ENCODE peak calls at places on chromosomes 2 and 18, in six cellular contexts. I, R, V, C, D and X are unnamed samples.

GRCh38 chr2:70482401-70482800 is 71.2 kb downstream of the TGFA start:
- DNase-seq in C (no peak), D (no peak), I (no peak), R (no peak), V (no peak), X (no peak)

GRCh38 chr2:233354971-233355574 is 779 bp downstream of the DGKD start:
- DNase-seq in D (peak; percentile 61), I (no peak), C (no peak), V (no peak), R (no peak), X (peak; percentile 20)

GRCh38 chr2:157746234-157746950 is 117.7 kb upstream of the ACVR1C start:
- DNase-seq in D (no peak), C (no peak), R (no peak), I (no peak), V (no peak), X (no peak)

GRCh38 chr2:48016620-48017019 is 110.3 kb upstream of the FBXO11 start:
- DNase-seq in R (peak; percentile 18), I (peak; percentile 76), V (no peak), C (no peak), D (no peak), X (no peak)

GRCh38 chr2:142863485-142863921 is 14.0 kb upstream of the KYNU start:
- DNase-seq in D (no peak), R (no peak), C (no peak), I (no peak), V (no peak), X (no peak)

GRCh38 chr2:181140414-181140813 is 160.0 kb downstream of the UBE2E3 start:
- DNase-seq in R (no peak), V (no peak), I (no peak), D (no peak), C (no peak), X (no peak)

GRCh38 chr2:173979721-173980351 is 14.7 kb upstream of the SP3 start:
- DNase-seq in V (no peak), C (no peak), I (no peak), D (no peak), R (no peak), X (no peak)

GRCh38 chr18:21701621-21702020 is 3.0 kb downstream of the ABHD3 start:
- DNase-seq in I (no peak), C (no peak), D (no peak), V (no peak), R (no peak), X (no peak)

GRCh38 chr2:238139141-238139840 is 823 bp downstream of the KLHL30 start:
- DNase-seq in D (no peak), I (peak; percentile 67), R (peak; percentile 26), V (no peak), C (no peak), X (no peak)

GRCh38 chr2:238502088-238502810 is 75.5 kb downstream of the ASB1 start:
- DNase-seq in C (no peak), D (no peak), I (no peak), R (no peak), V (no peak), X (no peak)

GRCh38 chr18:58263055-58263732 is 219.2 kb downstream of the NEDD4L start:
- DNase-seq in R (peak; percentile 29), V (no peak), D (no peak), C (peak; percentile 67), I (peak; percentile 91), X (no peak)

GRCh38 chr2:54630841-54631497 is 92.5 kb upstream of the EML6 start:
- DNase-seq in V (no peak), I (no peak), R (no peak), D (no peak), C (no peak), X (no peak)

GRCh38 chr2:182503886-182504285 is 77.0 kb upstream of the PDE1A start:
- DNase-seq in I (peak; percentile 76), V (no peak), R (no peak), C (no peak), D (no peak), X (no peak)

GRCh38 chr18:50311573-50312106 is 24.1 kb upstream of the CXXC1 start:
- DNase-seq in C (no peak), R (no peak), D (no peak), I (no peak), V (no peak), X (no peak)

GRCh38 chr18:3217930-3218647 is 1.7 kb downstream of the MYOM1 start:
- DNase-seq in V (no peak), C (no peak), D (peak; percentile 61), R (no peak), I (no peak), X (no peak)

GRCh38 chr18:48814490-48815181 is 136.1 kb downstream of the SMAD7 start:
- DNase-seq in D (peak; percentile 3), I (peak; percentile 17), R (no peak), V (no peak), C (no peak), X (no peak)

GRCh38 chr18:41660654-41661053 is 294.4 kb upstream of the PIK3C3 start:
- DNase-seq in V (no peak), D (no peak), C (no peak), R (no peak), I (no peak), X (no peak)

GRCh38 chr2:47077442-47078117 is 77.5 kb downstream of the STPG4 start:
- DNase-seq in I (no peak), V (no peak), C (no peak), R (no peak), D (no peak), X (no peak)

GRCh38 chr2:118914721-118915453 is 27.1 kb upstream of the MARCO start:
- DNase-seq in D (no peak), V (no peak), R (no peak), I (no peak), C (no peak), X (no peak)

GRCh38 chr2:145012214-145012670 is 492.3 kb upstream of the ZEB2 start:
- DNase-seq in C (no peak), R (no peak), D (no peak), I (no peak), V (no peak), X (no peak)

GRCh38 chr2:75007061-75007460 is 48.6 kb downstream of the POLE4 start:
- DNase-seq in C (no peak), D (no peak), I (no peak), V (no peak), R (no peak), X (no peak)
- H3K9me3 ChIP-seq in C (no peaks in the 10 kb centered on the region), D (no peaks in the 10 kb centered on the region), I (no peaks in the 10 kb centered on the region), V (no peaks in the 10 kb centered on the region), R (no peaks in the 10 kb centered on the region), X (no peaks in the 10 kb centered on the region)

DNA sequence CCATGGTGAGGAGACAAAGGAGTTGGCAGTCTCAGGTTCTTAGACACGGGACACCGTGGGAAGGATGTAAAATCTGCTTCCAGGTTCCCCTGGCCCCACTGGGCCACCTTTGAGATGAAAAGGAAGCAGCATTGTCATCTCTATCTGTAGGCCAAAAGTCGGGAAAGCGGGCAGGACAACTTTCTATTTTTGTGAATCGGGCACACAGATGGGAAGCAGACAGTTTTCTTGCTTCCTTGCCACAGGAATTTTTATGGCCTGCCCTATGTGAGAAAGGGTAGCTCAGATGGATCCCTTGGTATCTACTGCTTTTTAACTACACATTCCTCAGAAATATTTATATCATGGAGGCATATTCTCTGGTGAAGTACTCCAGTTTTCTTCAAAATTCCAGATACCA is 735.6 kb downstream of the CBLN2 start:
- DNase-seq in I (no peak), C (no peak), V (no peak), R (no peak), D (no peak), X (no peak)
- H3K9me3 ChIP-seq in I (no peaks in the 10 kb centered on the region), C (peaks cover 2% of the 10 kb centered on the region), V (no peaks in the 10 kb centered on the region), R (no peaks in the 10 kb centered on the region), D (no peaks in the 10 kb centered on the region), X (no peaks in the 10 kb centered on the region)

GRCh38 chr2:51888120-51888519 is 856.2 kb upstream of the NRXN1 start:
- DNase-seq in R (no peak), V (no peak), C (no peak), I (no peak), D (no peak), X (no peak)
- H3K9me3 ChIP-seq in R (no peaks in the 10 kb centered on the region), V (no peaks in the 10 kb centered on the region), C (no peaks in the 10 kb centered on the region), I (no peaks in the 10 kb centered on the region), D (no peaks in the 10 kb centered on the region), X (no peaks in the 10 kb centered on the region)

DNA sequence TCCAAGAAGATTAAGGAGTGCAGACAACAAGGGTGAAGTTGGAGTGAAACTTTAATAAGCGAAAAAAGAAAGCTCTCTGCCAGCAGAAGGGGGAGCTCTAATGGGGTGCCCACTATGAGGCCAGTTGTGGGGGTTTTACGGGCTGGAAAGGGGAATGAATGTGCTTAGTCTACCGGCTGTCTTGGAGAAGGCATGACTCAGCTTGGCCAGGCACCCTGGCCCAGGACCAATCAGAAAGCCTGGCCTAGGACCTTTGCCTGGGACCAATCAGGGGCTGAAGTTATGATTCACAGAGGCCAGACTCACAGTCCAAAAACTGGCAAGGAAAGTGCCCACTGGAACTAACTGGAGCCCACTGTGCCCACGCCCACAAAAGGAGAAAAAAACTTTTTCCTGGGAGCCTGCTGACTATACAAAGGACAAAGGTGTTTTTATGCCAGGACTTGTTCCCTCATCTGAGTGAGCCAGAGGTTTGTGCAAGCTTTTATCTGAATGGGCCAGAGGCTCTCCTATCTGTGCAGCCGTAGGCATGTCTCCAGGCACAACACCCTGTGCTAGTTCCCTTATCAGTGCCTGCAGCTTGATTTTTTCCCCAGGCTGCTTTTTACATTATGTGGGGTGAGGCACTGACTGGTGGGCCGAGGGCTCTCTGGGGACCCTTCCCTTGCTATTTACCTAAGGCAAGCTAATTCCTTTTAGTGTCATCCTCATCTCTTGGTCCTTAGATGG is 18.6 kb downstream of the CMPK2 start:
- DNase-seq in C (no peak), V (no peak), D (no peak), I (peak; percentile 81), R (no peak), X (no peak)
- H3K9me3 ChIP-seq in C (peaks cover 5% of the 10 kb centered on the region), V (peaks cover 72% of the 10 kb centered on the region), D (peaks cover 60% of the 10 kb centered on the region), I (peaks cover 14% of the 10 kb centered on the region), R (peaks cover 42% of the 10 kb centered on the region), X (peaks cover 64% of the 10 kb centered on the region)

GRCh38 chr18:67047334-67047733 is 443.4 kb upstream of the CDH19 start:
- DNase-seq in I (no peak), C (no peak), R (no peak), D (no peak), V (no peak), X (no peak)
- H3K9me3 ChIP-seq in I (peaks cover 4% of the 10 kb centered on the region), C (peaks cover 2% of the 10 kb centered on the region), R (peaks cover 2% of the 10 kb centered on the region), D (no peaks in the 10 kb centered on the region), V (no peaks in the 10 kb centered on the region), X (peaks cover 3% of the 10 kb centered on the region)